ENCODE peak calls at places on chromosomes 16 and 17, in five cellular contexts. P is spleen, E is heart right ventricle, L is brain microvascular endothelial cell, Y is stomach. C is an unnamed sample.
A peak's percentile ranks its signal among the peaks of the same experiment; 100 is the strongest.

GRCh38 chr16:6157806-6158205 is 1060.2 kb upstream of the EEF2KMT start:
- DNase-seq in Y (no peak), P (no peak), E (no peak), L (no peak), C (no peak)

GRCh38 chr17:44971776-44972483 is 3.8 kb upstream of the C1QL1 start:
- DNase-seq in P (no peak), L (peak; percentile 49), E (no peak), Y (no peak), C (no peak)

GRCh38 chr16:20897253-20897896 is 2.8 kb downstream of the DCUN1D3 start:
- DNase-seq in Y (no peak), P (no peak), L (peak; percentile 36), E (no peak), C (no peak)

GRCh38 chr16:85354623-85355514 is 242.6 kb upstream of the CIBAR2 start:
- DNase-seq in P (no peak), Y (no peak), E (no peak), L (peak; percentile 67), C (peak; percentile 58)

GRCh38 chr17:16926591-16927451 is 45.1 kb downstream of the TNFRSF13B start:
- DNase-seq in E (no peak), P (peak; percentile 68), L (no peak), Y (no peak), C (no peak)

GRCh38 chr16:55113195-55113594 is 182.5 kb downstream of the IRX5 start:
- DNase-seq in Y (no peak), P (no peak), E (no peak), L (no peak), C (no peak)

GRCh38 chr17:64387545-64388171 is 3.0 kb downstream of the PECAM1 start:
- DNase-seq in Y (no peak), P (peak; percentile 84), E (peak; percentile 40), L (no peak), C (no peak)

GRCh38 chr16:3674513-3675295 is 20.2 kb downstream of the DNASE1 start:
- DNase-seq in Y (no peak), L (no peak), E (no peak), P (no peak), C (no peak)

GRCh38 chr17:79589669-79590270 is 21.1 kb downstream of the RBFOX3 start:
- DNase-seq in Y (no peak), P (no peak), L (no peak), E (no peak), C (no peak)

GRCh38 chr17:28698253-28698941 is 13.3 kb downstream of the PROCA1 start:
- DNase-seq in L (no peak), E (no peak), Y (peak; percentile 76), P (no peak), C (no peak)

GRCh38 chr17:57869599-57870282 is 19.9 kb upstream of the MRPS23 start:
- DNase-seq in Y (no peak), P (no peak), E (peak; percentile 6), L (peak; percentile 64), C (peak; percentile 91)

GRCh38 chr17:79518330-79519151 is 92.3 kb downstream of the RBFOX3 start:
- DNase-seq in Y (no peak), L (no peak), P (no peak), E (no peak), C (no peak)

GRCh38 chr17:1753767-1754429 is 8.0 kb upstream of the SERPINF1 start:
- DNase-seq in E (no peak), L (no peak), Y (no peak), P (no peak), C (no peak)

GRCh38 chr17:13491916-13492315 is 109.8 kb downstream of the HS3ST3A1 start:
- DNase-seq in P (no peak), E (no peak), Y (no peak), L (no peak), C (no peak)

GRCh38 chr16:31063843-31064611 is 10.0 kb downstream of the ZNF668 start:
- DNase-seq in E (no peak), L (no peak), Y (no peak), P (no peak), C (no peak)

GRCh38 chr16:85430523-85431381 is 182.4 kb upstream of the GSE1 start:
- DNase-seq in E (no peak), P (peak; percentile 67), L (no peak), Y (no peak), C (no peak)

GRCh38 chr16:86854058-86854621 is 275.8 kb downstream of the FOXL1 start:
- DNase-seq in E (no peak), Y (no peak), P (peak; percentile 29), L (no peak), C (no peak)

GRCh38 chr17:18382441-18383078 is 5.0 kb downstream of the EVPLL start:
- DNase-seq in L (no peak), P (peak; percentile 64), E (no peak), Y (no peak), C (no peak)

GRCh38 chr16:15775209-15775608 is 81.6 kb downstream of the MYH11 start:
- DNase-seq in L (peak; percentile 38), P (no peak), Y (no peak), E (no peak), C (peak; percentile 10)

GRCh38 chr17:67422887-67423286 is 45.8 kb downstream of the PITPNC1 start:
- DNase-seq in L (no peak), E (no peak), P (no peak), Y (no peak), C (no peak)

GRCh38 chr16:2970563-2970962 is 1.4 kb downstream of the PAQR4 start:
- DNase-seq in Y (no peak), P (no peak), E (no peak), L (no peak), C (no peak)

GRCh38 chr16:31487720-31488629 is 5.1 kb downstream of the SLC5A2 start:
- DNase-seq in Y (peak; percentile 75), E (peak; percentile 47), L (no peak), P (peak; percentile 93), C (no peak)

GRCh38 chr16:76574651-76575050 is 297.4 kb downstream of the CNTNAP4 start:
- DNase-seq in E (no peak), P (no peak), L (no peak), Y (no peak), C (no peak)

GRCh38 chr17:49580981-49581644 is 5.4 kb downstream of the NXPH3 start:
- DNase-seq in L (no peak), E (no peak), Y (no peak), P (no peak), C (no peak)

GRCh38 chr17:80107231-80108021 is 6.0 kb downstream of the GAA start:
- DNase-seq in L (no peak), E (no peak), P (peak; percentile 67), Y (no peak), C (no peak)

GRCh38 chr17:45722161-45722560 is 62.0 kb upstream of the CRHR1 start:
- DNase-seq in P (peak; percentile 24), Y (no peak), E (no peak), L (no peak), C (no peak)

GRCh38 chr17:49577651-49577935 is 1.9 kb downstream of the NXPH3 start:
- DNase-seq in E (no peak), P (no peak), L (no peak), Y (no peak), C (no peak)

GRCh38 chr16:23145608-23146007 is 3.6 kb downstream of the USP31 start:
- DNase-seq in Y (no peak), E (no peak), L (peak; percentile 33), P (no peak), C (peak; percentile 14)

GRCh38 chr17:77613181-77613580 is 345.3 kb upstream of the TNRC6C start:
- DNase-seq in E (no peak), L (no peak), Y (no peak), P (no peak), C (no peak)

GRCh38 chr17:33277436-33278100 is 15.5 kb downstream of the ASIC2 start:
- DNase-seq in Y (no peak), P (no peak), E (no peak), L (no peak), C (no peak)

GRCh38 chr16:81520560-81521135 is 76.0 kb downstream of the CMIP start:
- DNase-seq in P (peak; percentile 42), E (no peak), L (no peak), Y (no peak), C (no peak)

GRCh38 chr16:49567940-49568339 is 194.3 kb downstream of the C16orf78 start:
- DNase-seq in E (no peak), P (no peak), Y (no peak), L (no peak), C (no peak)

GRCh38 chr17:41335747-41336146 is 14.9 kb downstream of the KRT33A start:
- DNase-seq in L (no peak), Y (no peak), P (no peak), E (no peak), C (no peak)

GRCh38 chr17:32445075-32445427 is 741 bp downstream of the PSMD11 start:
- DNase-seq in E (no peak), L (peak; percentile 63), Y (peak; percentile 28), P (no peak), C (peak; percentile 35)

GRCh38 chr17:17091276-17091675 is 49.0 kb downstream of the MPRIP start:
- DNase-seq in E (no peak), L (no peak), P (peak; percentile 24), Y (no peak), C (no peak)

GRCh38 chr16:28192811-28193529 is 18.8 kb downstream of the XPO6 start:
- DNase-seq in P (peak; percentile 92), E (no peak), L (no peak), Y (peak; percentile 42), C (no peak)

GRCh38 chr17:41492771-41493170 is 3.1 kb upstream of the KRT36 start:
- DNase-seq in L (peak; percentile 32), E (peak; percentile 33), Y (no peak), P (no peak), C (peak; percentile 26)

GRCh38 chr16:53090271-53090590 is 35.4 kb downstream of the CHD9 start:
- DNase-seq in Y (no peak), P (no peak), L (no peak), E (no peak), C (no peak)
- H3K4me3 ChIP-seq in Y (no peak overlapping the region), P (no peak overlapping the region), L (no peak overlapping the region), E (peak overlapping the region; percentile 8), C (no peak overlapping the region)

DNA sequence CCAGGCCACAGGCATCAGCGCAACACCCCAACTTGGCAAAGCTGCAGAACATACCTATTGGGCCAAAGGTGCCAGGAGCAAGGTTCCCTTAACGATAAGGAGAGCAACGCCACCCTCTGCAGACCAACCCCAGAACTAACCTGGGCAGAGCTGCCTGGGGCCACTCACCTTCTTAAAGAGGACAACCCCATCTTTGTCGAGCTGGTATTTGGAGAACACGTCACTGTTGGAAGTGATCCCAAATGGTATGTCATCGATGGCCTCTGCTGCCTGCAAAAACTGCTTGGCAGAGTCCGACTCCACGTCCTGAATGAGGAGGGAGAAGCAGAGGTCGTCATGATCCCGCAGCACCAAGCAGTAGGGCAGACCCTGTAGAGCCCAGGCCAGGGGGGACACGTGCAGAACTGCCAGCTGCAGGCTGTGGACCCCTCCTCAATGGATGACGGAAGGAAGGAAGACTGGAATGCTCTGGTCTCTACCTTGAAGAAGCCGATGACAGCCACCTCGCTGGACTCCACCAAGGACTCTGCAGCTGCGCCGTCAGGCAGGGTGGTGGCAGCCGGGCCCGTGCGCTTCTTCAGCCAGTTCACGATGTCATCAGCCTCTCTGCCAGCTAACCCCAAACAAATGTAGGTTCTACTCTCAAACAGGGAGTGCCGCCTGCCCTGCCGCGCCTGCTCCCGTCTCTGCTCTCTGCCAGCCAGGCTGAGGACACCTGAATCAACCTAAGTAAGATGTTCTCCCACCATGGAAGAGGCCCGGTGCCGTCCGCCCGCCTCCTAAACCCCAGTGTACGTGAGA is 5.2 kb downstream of the P4HB start:
- DNase-seq in E (no peak), P (no peak), L (no peak), Y (peak; percentile 81), C (no peak)
- TF ChIP-seq CTCF in E (no peak), P (no peak), L (no peak), Y (peak; percentile 15), C (no peak)

GRCh38 chr16:52482916-52483315 is 64.0 kb downstream of the TOX3 start:
- DNase-seq in P (no peak), E (no peak), Y (no peak), L (no peak), C (no peak)
- H3K4me3 ChIP-seq in P (no peak overlapping the region), E (no peak overlapping the region), Y (no peak overlapping the region), L (no peak overlapping the region), C (no peak overlapping the region)

GRCh38 chr16:88558457-88559442 is 11.5 kb upstream of the ZC3H18 start:
- DNase-seq in P (peak; percentile 84), L (peak; percentile 52), Y (peak; percentile 89), E (peak; percentile 78), C (peak; percentile 15)
- TF ChIP-seq CTCF in P (peak; percentile 28), L (peak; percentile 71), Y (peak; percentile 48), E (peak; percentile 61), C (peak; percentile 66)